ENCODE peak calls at places on chromosomes 3 and 15, in ten cellular contexts. D is endothelial cell of umbilical vein, M is adrenal gland, Y is lower lobe of right lung, A is neural progenitor cell, I is transverse colon, S is heart left ventricle, Q is RWPE2, G is tibial nerve, L is tibial artery. C is an unnamed sample.

GRCh38 chr15:99436472-99437314 is 129.1 kb upstream of the MEF2A start:
- DNase-seq in D (no peak), M (peak; percentile 6), Y (no peak), A (no peak), I (no peak), S (no peak), Q (peak; percentile 66), G (peak; percentile 8), L (peak; percentile 66), C (no peak)

GRCh38 chr15:78842519-78842918 is 30.2 kb upstream of the MORF4L1 start:
- DNase-seq in D (no peak), M (no peak), Y (no peak), A (no peak), I (no peak), S (no peak), Q (no peak), G (no peak), L (no peak), C (no peak)

GRCh38 chr3:20043398-20043797 is 3.2 kb downstream of the KAT2B start:
- DNase-seq in D (peak; percentile 64), M (peak; percentile 82), Y (peak; percentile 92), A (no peak), I (peak; percentile 93), S (peak; percentile 93), Q (peak; percentile 54), G (peak; percentile 78), L (peak; percentile 89), C (no peak)

GRCh38 chr15:96338772-96339661 is 8.5 kb downstream of the NR2F2 start:
- DNase-seq in D (peak; percentile 72), M (no peak), Y (no peak), A (peak; percentile 31), I (no peak), S (no peak), Q (no peak), G (no peak), L (no peak), C (no peak)

GRCh38 chr3:31253782-31254181 is 278.9 kb upstream of the STT3B start:
- DNase-seq in D (no peak), M (no peak), Y (no peak), A (no peak), I (no peak), S (no peak), Q (no peak), G (no peak), L (no peak), C (no peak)

GRCh38 chr15:46315540-46315939 is 680.7 kb downstream of the SQOR start:
- DNase-seq in D (no peak), M (no peak), Y (no peak), A (no peak), I (no peak), S (no peak), Q (no peak), G (no peak), L (no peak), C (no peak)

GRCh38 chr3:24505678-24506560 is 11.3 kb upstream of the THRB start:
- DNase-seq in D (no peak), M (no peak), Y (no peak), A (no peak), I (no peak), S (no peak), Q (no peak), G (no peak), L (no peak), C (peak; percentile 27)

GRCh38 chr15:74869726-74870407 is 3.3 kb downstream of the SCAMP2 start:
- DNase-seq in D (peak; percentile 43), M (peak; percentile 53), Y (peak; percentile 74), A (no peak), I (peak; percentile 81), S (peak; percentile 83), Q (no peak), G (no peak), L (peak; percentile 75), C (no peak)

GRCh38 chr3:28335246-28335645 is 13.3 kb upstream of the ZCWPW2 start:
- DNase-seq in D (no peak), M (no peak), Y (no peak), A (no peak), I (no peak), S (no peak), Q (no peak), G (no peak), L (no peak), C (no peak)
- H3K36me3 ChIP-seq in D (no peaks in the 10 kb centered on the region), M (peaks cover 36% of the 10 kb centered on the region), Y (peaks cover 78% of the 10 kb centered on the region), A (peaks cover 11% of the 10 kb centered on the region), I (peaks cover 38% of the 10 kb centered on the region), S (peaks cover 77% of the 10 kb centered on the region), Q (peaks cover 100% of the 10 kb centered on the region), G (no peaks in the 10 kb centered on the region), L (peaks cover 27% of the 10 kb centered on the region), C (peaks cover 7% of the 10 kb centered on the region)

DNA sequence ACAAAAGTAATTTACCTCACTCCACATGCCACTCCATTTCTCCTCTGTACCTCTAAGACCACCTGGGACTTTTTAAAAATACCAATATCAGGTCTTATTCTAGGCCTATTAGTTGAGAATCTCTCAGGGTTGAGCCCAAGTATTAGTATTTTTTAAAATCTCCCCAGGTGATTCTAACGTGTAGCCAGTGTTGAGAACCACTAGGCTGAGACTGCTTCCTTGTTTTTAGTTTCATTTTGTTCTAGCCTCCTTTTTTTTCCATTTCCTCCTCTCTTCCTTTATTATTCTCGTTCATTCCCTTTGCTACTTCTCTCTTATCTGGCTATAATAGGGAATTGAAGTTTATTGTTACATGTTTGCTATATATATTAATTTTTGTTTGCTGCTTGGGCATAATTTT is 217.9 kb upstream of the CD96 start:
- DNase-seq in D (no peak), M (no peak), Y (no peak), A (no peak), I (no peak), S (no peak), Q (no peak), G (no peak), L (no peak), C (no peak)
- TF ChIP-seq CTCF in D (no peak), M (no peak), Y (no peak), A (no peak), I (no peak), S (no peak), Q (no peak), G (no peak), L (no peak), C (no peak)

GRCh38 chr3:127953636-127954035 is 38.6 kb downstream of the KBTBD12 start:
- DNase-seq in D (no peak), M (no peak), Y (no peak), A (no peak), I (no peak), S (no peak), Q (no peak), G (no peak), L (no peak), C (no peak)

GRCh38 chr3:127954642-127955041 is 39.6 kb downstream of the KBTBD12 start:
- DNase-seq in D (no peak), M (no peak), Y (no peak), A (no peak), I (no peak), S (peak; percentile 83), Q (no peak), G (no peak), L (peak; percentile 85), C (no peak)

GRCh38 chr3:127951276-127951675 is 36.2 kb downstream of the KBTBD12 start:
- DNase-seq in D (peak; percentile 5), M (peak; percentile 43), Y (no peak), A (no peak), I (no peak), S (no peak), Q (no peak), G (no peak), L (no peak), C (no peak)

GRCh38 chr3:127955680-127956079 is 40.6 kb downstream of the KBTBD12 start:
- DNase-seq in D (no peak), M (no peak), Y (no peak), A (no peak), I (no peak), S (no peak), Q (no peak), G (no peak), L (no peak), C (no peak)

GRCh38 chr3:127953092-127953491 is 38.1 kb downstream of the KBTBD12 start:
- DNase-seq in D (peak; percentile 55), M (no peak), Y (no peak), A (no peak), I (no peak), S (no peak), Q (no peak), G (no peak), L (no peak), C (no peak)
- H3K27me3 ChIP-seq in D (peaks cover 6% of the 10 kb centered on the region), M (no peaks in the 10 kb centered on the region), Y (no peaks in the 10 kb centered on the region), A (no peaks in the 10 kb centered on the region), I (no peaks in the 10 kb centered on the region), S (no peaks in the 10 kb centered on the region), Q (no peaks in the 10 kb centered on the region), G (no peaks in the 10 kb centered on the region), L (no peaks in the 10 kb centered on the region), C (peaks cover 2% of the 10 kb centered on the region)

GRCh38 chr15:41286665-41287333 is 45.6 kb downstream of the OIP5 start:
- DNase-seq in D (no peak), M (peak; percentile 23), Y (no peak), A (no peak), I (no peak), S (no peak), Q (no peak), G (no peak), L (no peak), C (no peak)
- H3K36me3 ChIP-seq in D (peaks cover 21% of the 10 kb centered on the region), M (peaks cover 42% of the 10 kb centered on the region), Y (peaks cover 50% of the 10 kb centered on the region), A (peaks cover 26% of the 10 kb centered on the region), I (peaks cover 28% of the 10 kb centered on the region), S (peaks cover 57% of the 10 kb centered on the region), Q (peaks cover 63% of the 10 kb centered on the region), G (peaks cover 5% of the 10 kb centered on the region), L (peaks cover 33% of the 10 kb centered on the region), C (peaks cover 11% of the 10 kb centered on the region)

GRCh38 chr15:51133140-51133630 is 38.5 kb upstream of the TNFAIP8L3 start:
- DNase-seq in D (no peak), M (no peak), Y (no peak), A (no peak), I (no peak), S (no peak), Q (no peak), G (no peak), L (no peak), C (no peak)
- TF ChIP-seq CTCF in D (no peak), M (no peak), Y (no peak), A (no peak), I (no peak), S (no peak), Q (peak; percentile 91), G (no peak), L (no peak), C (no peak)